ENCODE peak calls at places on chromosomes 12 and 14, in six cellular contexts. V, C, P, X, O and K are unnamed samples.

GRCh38 chr14:68551045-68551683 is 241.7 kb downstream of the ZFP36L1 start:
- DNase-seq in V (no peak), C (no peak), P (no peak), X (no peak), O (no peak), K (no peak)

GRCh38 chr12:80936642-80937390 is 918 bp downstream of the LIN7A start:
- DNase-seq in V (no peak), C (peak), P (peak), X (peak), O (no peak), K (no peak)

GRCh38 chr12:54627304-54627703 is 7.4 kb downstream of the LACRT start:
- DNase-seq in V (no peak), C (no peak), P (no peak), X (no peak), O (no peak), K (no peak)

GRCh38 chr12:100721193-100721592 is 73.4 kb upstream of the ANO4 start:
- DNase-seq in V (no peak), C (no peak), P (no peak), X (no peak), O (no peak), K (no peak)

GRCh38 chr14:78310263-78310662 is 140.1 kb downstream of the NRXN3 start:
- DNase-seq in V (no peak), C (no peak), P (no peak), X (no peak), O (no peak), K (no peak)

GRCh38 chr12:124909831-124910560 is 4.5 kb downstream of the UBC start:
- DNase-seq in V (no peak), C (peak), P (no peak), X (no peak), O (no peak), K (no peak)

GRCh38 chr14:105761842-105762241 is 235.5 kb downstream of the TMEM121 start:
- DNase-seq in V (no peak), C (no peak), P (no peak), X (no peak), O (no peak), K (no peak)

GRCh38 chr12:113149361-113150150 is at the start of gene CFAP73:
- DNase-seq in V (no peak), C (peak), P (no peak), X (peak), O (no peak), K (no peak)

GRCh38 chr12:123092866-123093265 is 58.0 kb downstream of the PITPNM2 start:
- DNase-seq in V (no peak), C (no peak), P (no peak), X (no peak), O (no peak), K (peak)